ENCODE peak calls at places on chromosomes 5 and 9, in eight cellular contexts. D, W, H, F, L, N, R and O are unnamed samples.

GRCh38 chr9:78030553-78031270 is 899 bp downstream of the GNAQ start:
- DNase-seq in D (peak; percentile 41), W (peak; percentile 41), H (peak; percentile 20), F (peak; percentile 80), L (peak; percentile 33), N (peak; percentile 78), R (no peak), O (peak; percentile 73)

GRCh38 chr5:32604800-32605765 is 19.7 kb downstream of the SUB1 start:
- DNase-seq in D (no peak), W (no peak), H (no peak), F (no peak), L (no peak), N (no peak), R (no peak), O (no peak)

GRCh38 chr9:20256284-20256948 is 365.9 kb downstream of the MLLT3 start:
- DNase-seq in D (no peak), W (no peak), H (no peak), F (no peak), L (no peak), N (no peak), R (no peak), O (no peak)

GRCh38 chr9:109250771-109251079 is 70.1 kb downstream of the EPB41L4B start:
- DNase-seq in D (no peak), W (no peak), H (no peak), F (no peak), L (no peak), N (no peak), R (no peak), O (no peak)

GRCh38 chr9:87370003-87370685 is 127.5 kb upstream of the DAPK1 start:
- DNase-seq in D (no peak), W (no peak), H (no peak), F (no peak), L (no peak), N (no peak), R (no peak), O (no peak)

GRCh38 chr9:83449981-83450380 is 88.2 kb downstream of the FRMD3 start:
- DNase-seq in D (no peak), W (no peak), H (no peak), F (no peak), L (no peak), N (no peak), R (no peak), O (no peak)

GRCh38 chr5:55601209-55601618 is 66.5 kb upstream of the PLPP1 start:
- DNase-seq in D (no peak), W (peak; percentile 65), H (no peak), F (no peak), L (no peak), N (no peak), R (peak; percentile 73), O (peak; percentile 95)

GRCh38 chr9:127825319-127826051 is 22.8 kb downstream of the FPGS start:
- DNase-seq in D (no peak), W (no peak), H (no peak), F (peak; percentile 80), L (no peak), N (no peak), R (no peak), O (peak; percentile 75)

GRCh38 chr5:105806601-105807000 is 1864.1 kb downstream of the EFNA5 start:
- DNase-seq in D (no peak), W (no peak), H (no peak), F (no peak), L (no peak), N (no peak), R (no peak), O (no peak)

GRCh38 chr5:93078082-93079038 is 502.7 kb downstream of the NR2F1-AS1 start:
- DNase-seq in D (no peak), W (peak; percentile 86), H (no peak), F (peak; percentile 29), L (no peak), N (no peak), R (peak; percentile 66), O (peak; percentile 85)

GRCh38 chr5:168167338-168167737 is 124.1 kb upstream of the WWC1 start:
- DNase-seq in D (no peak), W (no peak), H (no peak), F (no peak), L (no peak), N (no peak), R (no peak), O (no peak)

GRCh38 chr9:95506438-95506691 is 10.4 kb downstream of the PTCH1 start:
- DNase-seq in D (no peak), W (peak; percentile 37), H (no peak), F (peak; percentile 63), L (no peak), N (no peak), R (no peak), O (no peak)

GRCh38 chr9:22463205-22463604 is 16.6 kb downstream of the DMRTA1 start:
- DNase-seq in D (no peak), W (peak; percentile 25), H (no peak), F (no peak), L (no peak), N (no peak), R (no peak), O (no peak)

GRCh38 chr9:102205251-102205650 is 466.8 kb upstream of the GRIN3A start:
- DNase-seq in D (no peak), W (no peak), H (no peak), F (no peak), L (no peak), N (no peak), R (no peak), O (no peak)

GRCh38 chr5:2153808-2154207 is 271.1 kb upstream of the IRX4 start:
- DNase-seq in D (no peak), W (no peak), H (no peak), F (no peak), L (no peak), N (no peak), R (no peak), O (no peak)

GRCh38 chr9:110427497-110428104 is 89.9 kb upstream of the TXNDC8 start:
- DNase-seq in D (no peak), W (peak; percentile 64), H (no peak), F (peak; percentile 45), L (peak; percentile 25), N (no peak), R (peak; percentile 42), O (no peak)

GRCh38 chr9:89991204-89991790 is 386.5 kb downstream of the GADD45G start:
- DNase-seq in D (no peak), W (peak; percentile 74), H (no peak), F (no peak), L (peak; percentile 53), N (no peak), R (no peak), O (no peak)